ENCODE peak calls at places on chromosome 17, in nine cellular contexts. V is NCI-H345; F is HFFc6; O is activated effector memory CD4-positive, alpha-beta T cell treated with Interleukin-2 at 50 U/mL for 16 hours; X is amygdala; R is Calu3; H is H54; P is endothelial cell; D is left ventricle myocardium inferior. W is an unnamed sample.
A peak's percentile ranks its signal among the peaks of the same experiment; 100 is the strongest.

GRCh38 chr17:1019451-1019850 is 22.5 kb downstream of the TIMM22 start:
- DNase-seq in O (no peak), P (no peak), R (no peak), H (no peak), F (no peak), D (peak; percentile 59), X (no peak), V (no peak), W (no peak)

GRCh38 chr17:2369039-2369438 is 31.7 kb downstream of the SGSM2 start:
- DNase-seq in R (no peak), V (no peak), F (no peak), P (no peak), O (no peak), D (no peak), H (no peak), X (no peak), W (no peak)

GRCh38 chr17:3513305-3514035 is 37.7 kb downstream of the ASPA start:
- DNase-seq in O (no peak), X (no peak), H (no peak), F (no peak), V (no peak), D (no peak), R (no peak), P (no peak), W (no peak)

GRCh38 chr17:4162775-4163498 is 19.9 kb downstream of the CYB5D2 start:
- DNase-seq in O (no peak), D (no peak), V (no peak), X (no peak), F (no peak), R (no peak), P (no peak), H (no peak), W (no peak)

GRCh38 chr17:79388556-79389295 is 222.1 kb downstream of the RBFOX3 start:
- DNase-seq in P (peak; percentile 82), F (peak; percentile 39), R (peak; percentile 74), X (no peak), H (peak; percentile 68), O (no peak), D (peak; percentile 50), V (peak; percentile 71), W (no peak)

GRCh38 chr17:68709995-68710780 is 109.0 kb upstream of the FAM20A start:
- DNase-seq in V (no peak), H (no peak), D (no peak), R (no peak), F (peak; percentile 66), O (no peak), P (no peak), X (no peak), W (no peak)

GRCh38 chr17:10234033-10234432 is 35.6 kb upstream of the GAS7 start:
- DNase-seq in V (no peak), D (no peak), R (no peak), X (no peak), F (no peak), P (no peak), O (no peak), H (no peak), W (no peak)

GRCh38 chr17:63954402-63955063 is 18.2 kb downstream of the SCN4A start:
- DNase-seq in O (peak; percentile 31), V (peak; percentile 17), R (no peak), X (no peak), D (no peak), F (no peak), H (no peak), P (no peak), W (no peak)

GRCh38 chr17:8288336-8289102 is at the start of gene RANGRF:
- DNase-seq in P (peak; percentile 84), R (peak; percentile 81), O (peak; percentile 75), X (peak; percentile 83), V (peak; percentile 85), H (peak; percentile 85), F (peak; percentile 67), D (peak; percentile 92), W (peak; percentile 71)

GRCh38 chr17:39676198-39676819 is 8.1 kb downstream of the PNMT start:
- DNase-seq in O (peak; percentile 48), D (peak; percentile 76), X (no peak), P (no peak), F (no peak), R (peak; percentile 100), H (no peak), V (peak; percentile 67), W (peak; percentile 20)

GRCh38 chr17:45129940-45130639 is 2.2 kb downstream of the PLCD3 start:
- DNase-seq in X (no peak), V (no peak), F (peak; percentile 57), H (peak; percentile 78), R (peak; percentile 53), O (no peak), P (no peak), D (no peak), W (no peak)